ENCODE peak calls at places on chromosomes 6 and 20, in five cellular contexts. G, K, D, J and I are unnamed samples.

GRCh38 chr6:64049736-64050135 is 414.1 kb downstream of the PHF3 start:
- DNase-seq in K (no peak), J (no peak), D (no peak), G (no peak), I (no peak)

GRCh38 chr6:127811939-127812338 is 88.9 kb downstream of the THEMIS start:
- DNase-seq in K (no peak), J (no peak), G (no peak), D (no peak), I (no peak)

GRCh38 chr6:166465671-166466087 is 82.9 kb upstream of the MPC1 start:
- DNase-seq in J (no peak), G (no peak), K (no peak), D (no peak), I (no peak)

GRCh38 chr6:72466971-72467566 is 154.8 kb upstream of the KCNQ5 start:
- DNase-seq in D (no peak), J (no peak), G (no peak), K (no peak), I (no peak)

GRCh38 chr20:61806314-61806713 is 259.4 kb downstream of the TAF4 start:
- DNase-seq in D (no peak), G (no peak), K (peak; percentile 37), J (no peak), I (no peak)

GRCh38 chr6:3977875-3978711 is 100.8 kb downstream of the FAM217A start:
- DNase-seq in K (no peak), J (peak; percentile 54), G (peak; percentile 57), D (peak; percentile 34), I (no peak)

GRCh38 chr6:37499433-37500293 is at the start of gene CCDC167:
- DNase-seq in J (peak; percentile 98), G (peak; percentile 95), K (peak; percentile 97), D (peak; percentile 97), I (peak; percentile 98)

GRCh38 chr6:63556369-63556768 is 15.9 kb upstream of the LOC128125822 start:
- DNase-seq in J (no peak), K (no peak), G (no peak), D (no peak), I (no peak)

GRCh38 chr6:121437861-121438651 is 2.6 kb downstream of the GJA1 start:
- DNase-seq in D (peak; percentile 79), K (no peak), J (no peak), G (no peak), I (peak; percentile 79)

GRCh38 chr20:36808317-36809257 is 35.0 kb upstream of the DSN1 start:
- DNase-seq in K (peak; percentile 93), J (peak; percentile 65), D (peak; percentile 73), G (peak; percentile 80), I (peak; percentile 81)

GRCh38 chr6:22333802-22334201 is 37.0 kb upstream of the PRL start:
- DNase-seq in D (no peak), J (no peak), K (no peak), G (no peak), I (no peak)

GRCh38 chr20:13765299-13765698 is 19.4 kb downstream of the ESF1 start:
- DNase-seq in K (no peak), J (no peak), D (no peak), G (no peak), I (no peak)

GRCh38 chr6:166514196-166514595 is 72.3 kb downstream of the RAMACL start:
- DNase-seq in G (no peak), K (no peak), J (no peak), D (no peak), I (no peak)

GRCh38 chr6:27294409-27294808 is 17.7 kb downstream of the POM121L2 start:
- DNase-seq in J (no peak), D (no peak), G (no peak), K (no peak), I (no peak)

GRCh38 chr6:112909781-112910180 is 562.7 kb downstream of the RFPL4B start:
- DNase-seq in J (no peak), G (no peak), D (no peak), K (no peak), I (no peak)

GRCh38 chr20:45944151-45944964 is 9.9 kb downstream of the PCIF1 start:
- DNase-seq in J (no peak), G (no peak), D (no peak), K (peak; percentile 76), I (no peak)

GRCh38 chr20:45538209-45538798 is 978 bp downstream of the WFDC6 start:
- DNase-seq in D (no peak), K (no peak), G (no peak), J (no peak), I (no peak)

GRCh38 chr6:36962874-36963273 is 8.3 kb downstream of the PI16 start:
- DNase-seq in G (peak; percentile 76), K (peak; percentile 86), D (peak; percentile 80), J (peak; percentile 72), I (peak; percentile 87)

GRCh38 chr20:18511566-18511965 is 3.8 kb downstream of the SEC23B start:
- DNase-seq in G (no peak), J (no peak), K (no peak), D (no peak), I (no peak)

GRCh38 chr20:50790651-50791277 is 4.1 kb upstream of the BCAS4 start:
- DNase-seq in J (peak; percentile 91), G (peak; percentile 89), K (peak; percentile 95), D (peak; percentile 88), I (peak; percentile 95)

GRCh38 chr6:145336119-145336518 is 399.2 kb downstream of the EPM2A start:
- DNase-seq in D (no peak), G (no peak), K (no peak), J (no peak), I (no peak)

GRCh38 chr6:143336446-143337152 is 113.9 kb downstream of the ADAT2 start:
- DNase-seq in D (no peak), K (no peak), J (no peak), G (no peak), I (no peak)

GRCh38 chr6:164628302-164628931 is 681.0 kb downstream of the C6orf118 start:
- DNase-seq in D (no peak), G (no peak), K (no peak), J (peak; percentile 0), I (no peak)

GRCh38 chr6:30361661-30362060 is 16.7 kb downstream of the RPP21 start:
- DNase-seq in G (no peak), K (no peak), D (no peak), J (no peak), I (no peak)
- H3K36me3 ChIP-seq in G (no peaks in the 10 kb centered on the region), K (no peaks in the 10 kb centered on the region), D (no peaks in the 10 kb centered on the region), J (no peaks in the 10 kb centered on the region), I (no peaks in the 10 kb centered on the region)

DNA sequence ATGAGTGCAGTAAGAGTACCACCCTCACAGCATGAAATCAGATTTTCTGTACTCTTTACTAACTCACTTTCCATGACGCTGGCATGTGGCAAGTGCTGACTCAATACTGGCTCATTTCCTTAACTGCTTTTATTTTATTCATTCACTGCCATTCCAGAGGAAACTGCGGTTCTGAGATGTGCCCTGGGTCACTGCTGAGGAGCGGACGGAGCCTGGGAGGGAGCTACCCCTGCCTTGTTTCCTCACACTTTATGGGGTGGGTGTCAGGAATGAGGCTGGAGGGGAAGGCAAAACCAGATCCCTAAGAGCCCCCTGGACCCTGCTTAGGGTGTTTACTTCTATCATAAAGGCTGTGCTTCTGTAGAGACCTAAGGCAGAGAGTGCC is 14.4 kb downstream of the NT5E start:
- DNase-seq in K (no peak), J (no peak), D (no peak), G (no peak), I (peak; percentile 79)
- H3K27ac ChIP-seq in K (peak overlapping the region; percentile 48), J (no peak overlapping the region), D (no peak overlapping the region), G (no peak overlapping the region), I (peak overlapping the region; percentile 90)

GRCh38 chr20:41507851-41508250 is 110.3 kb downstream of the CHD6 start:
- DNase-seq in J (no peak), D (no peak), G (no peak), K (no peak), I (no peak)

GRCh38 chr20:41506192-41506915 is 111.8 kb downstream of the CHD6 start:
- DNase-seq in D (no peak), G (no peak), J (no peak), K (no peak), I (no peak)

GRCh38 chr20:41501376-41501775 is 116.8 kb downstream of the CHD6 start:
- DNase-seq in K (no peak), D (no peak), J (no peak), G (no peak), I (no peak)

GRCh38 chr20:41508335-41508734 is 109.8 kb downstream of the CHD6 start:
- DNase-seq in G (no peak), J (no peak), K (no peak), D (no peak), I (no peak)

DNA sequence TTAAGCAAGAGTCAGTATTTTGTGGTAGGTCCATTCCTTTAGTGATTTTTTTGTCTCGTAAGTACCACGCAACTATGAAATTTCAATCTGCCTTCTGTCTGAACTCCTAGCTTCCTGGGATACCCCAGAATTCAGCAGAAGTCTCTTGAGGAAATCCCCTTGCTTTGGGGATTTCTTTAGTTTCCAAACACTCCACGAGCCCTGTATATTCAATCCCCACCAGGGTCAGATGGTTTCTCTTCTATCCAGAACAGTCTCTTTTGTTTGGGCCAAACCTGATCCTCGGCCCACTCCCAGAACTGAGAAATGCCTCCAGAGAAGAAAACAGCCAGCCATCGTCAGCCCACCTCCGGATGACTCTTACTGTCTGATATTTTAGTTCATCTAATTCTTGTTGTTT is 113.0 kb downstream of the CHD6 start:
- DNase-seq in D (no peak), G (no peak), K (no peak), J (no peak), I (no peak)
- H3K4me3 ChIP-seq in D (no peak overlapping the region), G (no peak overlapping the region), K (no peak overlapping the region), J (no peak overlapping the region), I (no peak overlapping the region)

GRCh38 chr6:47258724-47259347 is 50.9 kb downstream of the TNFRSF21 start:
- DNase-seq in G (no peak), K (no peak), D (no peak), J (no peak), I (no peak)
- H3K36me3 ChIP-seq in G (no peaks in the 10 kb centered on the region), K (no peaks in the 10 kb centered on the region), D (no peaks in the 10 kb centered on the region), J (peaks cover 93% of the 10 kb centered on the region), I (no peaks in the 10 kb centered on the region)